ENCODE peak calls at places on chromosomes 5 and 9, in six cellular contexts. C is H1, Q is PC-3, T is neural progenitor cell, G is fibroblast of lung, P is astrocyte. F is an unnamed sample.

GRCh38 chr5:150490296-150490669 is 17.6 kb upstream of the NDST1 start:
- DNase-seq in G (no peak), C (no peak), T (no peak), Q (no peak), P (no peak), F (no peak)

GRCh38 chr5:65861830-65862241 is 64.5 kb upstream of the ERBIN start:
- DNase-seq in P (peak; percentile 93), Q (peak; percentile 81), T (no peak), C (no peak), G (peak; percentile 77), F (peak; percentile 10)

GRCh38 chr5:81232449-81233079 is 558 bp upstream of the CKMT2 start:
- DNase-seq in P (no peak), C (peak; percentile 53), Q (no peak), T (no peak), G (peak; percentile 65), F (no peak)

GRCh38 chr9:34675874-34676273 is 13.4 kb upstream of the CCL27 start:
- DNase-seq in Q (no peak), C (no peak), P (no peak), T (no peak), G (no peak), F (no peak)

GRCh38 chr9:36870960-36871359 is 163.1 kb downstream of the PAX5 start:
- DNase-seq in Q (no peak), C (no peak), T (no peak), G (no peak), P (no peak), F (no peak)

GRCh38 chr9:137427454-137428310 is 4.5 kb downstream of the NOXA1 start:
- DNase-seq in C (no peak), P (no peak), T (no peak), G (no peak), Q (no peak), F (no peak)

GRCh38 chr9:99127372-99128132 is 22.6 kb downstream of the TGFBR1 start:
- DNase-seq in P (peak; percentile 85), C (no peak), Q (peak; percentile 71), G (peak; percentile 27), T (no peak), F (no peak)

GRCh38 chr5:163894645-163895044 is 389.2 kb downstream of the MAT2B start:
- DNase-seq in T (no peak), G (peak; percentile 75), C (no peak), Q (peak; percentile 34), P (peak; percentile 94), F (no peak)

GRCh38 chr5:149810856-149811255 is 80.7 kb downstream of the PPARGC1B start:
- DNase-seq in G (no peak), C (no peak), Q (no peak), T (no peak), P (no peak), F (no peak)

GRCh38 chr5:170278611-170279500 is 18.7 kb downstream of the LCP2 start:
- DNase-seq in Q (no peak), C (no peak), G (no peak), P (no peak), T (peak; percentile 49), F (peak; percentile 97)

GRCh38 chr5:172533399-172534228 is 79.3 kb upstream of the SH3PXD2B start:
- DNase-seq in T (no peak), P (peak; percentile 16), Q (no peak), G (no peak), C (peak; percentile 32), F (no peak)

GRCh38 chr5:79297661-79298060 is 61.7 kb downstream of the JMY start:
- DNase-seq in C (no peak), P (peak; percentile 78), T (peak; percentile 12), Q (peak; percentile 43), G (no peak), F (no peak)

GRCh38 chr5:1436681-1437080 is 8.6 kb downstream of the SLC6A3 start:
- DNase-seq in Q (no peak), C (no peak), G (no peak), T (no peak), P (no peak), F (no peak)

GRCh38 chr5:17928571-17928970 is 294.3 kb downstream of the TAF11L14 start:
- DNase-seq in T (no peak), C (no peak), P (no peak), G (no peak), Q (no peak), F (no peak)

GRCh38 chr9:126591083-126591482 is 22.6 kb upstream of the LMX1B start:
- DNase-seq in P (no peak), G (no peak), Q (peak; percentile 12), C (no peak), T (no peak), F (no peak)

GRCh38 chr5:98777295-98777694 is 3.8 kb downstream of the RGMB start:
- DNase-seq in G (no peak), C (no peak), P (no peak), T (no peak), Q (no peak), F (no peak)

GRCh38 chr5:68176802-68177479 is 38.6 kb upstream of the PIK3R1 start:
- DNase-seq in G (no peak), C (no peak), Q (no peak), P (no peak), T (no peak), F (no peak)

GRCh38 chr9:71121275-71122168 is at the start of gene TRPM3:
- DNase-seq in P (no peak), C (peak; percentile 67), G (no peak), Q (no peak), T (peak; percentile 91), F (no peak)
- TF ChIP-seq EZH2 in P (no peak), C (no peak), G (no peak), Q (no peak), T (no peak), F (no peak)

GRCh38 chr9:97272072-97272471 is 35.4 kb upstream of the CCDC180 start:
- DNase-seq in G (no peak), T (no peak), C (no peak), P (no peak), Q (no peak), F (no peak)

GRCh38 chr9:97276310-97276852 is 31.1 kb upstream of the CCDC180 start:
- DNase-seq in Q (no peak), G (no peak), P (no peak), C (no peak), T (no peak), F (no peak)

GRCh38 chr9:97271292-97271691 is 36.2 kb upstream of the CCDC180 start:
- DNase-seq in P (no peak), G (no peak), Q (no peak), T (peak; percentile 52), C (peak; percentile 68), F (no peak)
- H3K9ac ChIP-seq in P (no peak overlapping the region), G (no peak overlapping the region), Q (no peak overlapping the region), T (no peak overlapping the region), C (no peak overlapping the region), F (no peak overlapping the region)

DNA sequence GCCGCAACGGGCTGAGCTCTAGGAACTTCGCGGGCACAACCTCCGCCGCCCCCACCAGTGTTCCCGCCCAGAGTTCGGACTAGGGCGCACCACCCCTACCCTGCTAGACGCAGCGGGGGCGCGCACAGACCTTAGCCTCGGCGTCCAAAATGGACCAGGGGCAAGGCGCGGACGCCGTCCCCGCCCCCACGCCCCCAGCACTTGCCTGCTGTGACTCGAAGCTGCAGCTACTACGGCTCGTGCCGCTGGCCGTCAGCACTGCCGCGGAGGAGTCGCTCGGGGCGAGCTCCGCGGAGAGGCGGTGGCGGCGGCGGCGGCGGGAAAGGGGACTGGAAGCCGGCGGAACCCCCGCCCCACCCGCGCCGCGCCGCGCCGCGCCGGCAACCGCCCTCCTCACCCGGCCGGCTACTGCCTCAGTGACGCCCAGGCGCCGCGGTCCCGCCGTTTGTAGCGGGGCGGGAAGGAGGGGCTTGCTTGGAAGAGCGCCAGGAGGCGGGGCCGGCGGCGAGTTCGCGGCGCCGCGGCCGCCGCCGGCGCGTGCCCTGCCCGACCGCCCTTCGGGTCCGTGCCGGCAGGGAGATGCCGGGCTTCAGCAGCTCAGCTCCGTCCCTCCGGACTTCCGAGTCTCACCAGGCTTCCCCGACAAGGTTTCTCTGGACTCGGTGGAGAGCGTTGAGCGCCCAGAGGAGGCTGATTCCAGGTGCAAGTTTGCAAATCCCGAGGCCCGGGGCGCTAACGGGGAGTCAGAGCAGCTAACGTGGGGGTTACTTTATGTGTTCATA is 4.4 kb downstream of the ELAVL2 start:
- DNase-seq in Q (peak; percentile 54), C (peak; percentile 80), T (peak; percentile 89), G (no peak), P (no peak), F (no peak)
- TF ChIP-seq EZH2 in Q (no peak), C (no peak), T (no peak), G (no peak), P (no peak), F (no peak)

DNA sequence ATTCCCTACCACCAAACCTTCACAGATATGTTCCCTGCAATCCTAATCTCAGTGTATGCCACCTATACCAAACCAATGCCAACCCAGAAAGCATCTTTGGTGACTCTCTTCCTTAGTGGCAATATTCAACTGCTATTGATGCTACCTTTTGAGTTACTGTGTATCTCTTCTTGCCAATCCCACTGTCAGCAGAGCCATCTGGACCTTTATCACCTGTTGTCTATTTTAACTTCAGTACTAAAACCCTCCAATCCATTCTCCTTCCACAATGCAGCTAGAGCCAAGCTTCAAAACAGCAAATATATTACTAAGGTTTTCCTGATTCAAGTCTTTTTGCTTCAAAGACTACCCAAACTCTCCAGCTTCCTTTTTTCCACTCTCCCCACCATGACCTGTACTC is 777.2 kb upstream of the DMAC1 start:
- DNase-seq in P (no peak), C (no peak), T (no peak), G (no peak), Q (no peak), F (no peak)
- H3K9ac ChIP-seq in P (no peak overlapping the region), C (no peak overlapping the region), T (no peak overlapping the region), G (no peak overlapping the region), Q (no peak overlapping the region), F (no peak overlapping the region)

GRCh38 chr5:93578813-93579560 is 2.0 kb downstream of the NR2F1-AS1 start:
- DNase-seq in P (peak; percentile 64), Q (peak; percentile 89), T (peak; percentile 54), C (peak; percentile 67), G (peak; percentile 89), F (no peak)

GRCh38 chr5:93580387-93581100 is 475 bp downstream of the NR2F1-AS1 start:
- DNase-seq in G (peak; percentile 61), Q (no peak), C (no peak), P (no peak), T (peak; percentile 42), F (no peak)

GRCh38 chr5:93578179-93578812 is 2.7 kb downstream of the NR2F1-AS1 start:
- DNase-seq in G (peak; percentile 82), C (no peak), P (peak; percentile 65), Q (no peak), T (peak; percentile 72), F (no peak)

GRCh38 chr5:93577807-93578178 is 3.2 kb downstream of the NR2F1-AS1 start:
- DNase-seq in C (no peak), Q (no peak), G (no peak), P (no peak), T (no peak), F (no peak)

DNA sequence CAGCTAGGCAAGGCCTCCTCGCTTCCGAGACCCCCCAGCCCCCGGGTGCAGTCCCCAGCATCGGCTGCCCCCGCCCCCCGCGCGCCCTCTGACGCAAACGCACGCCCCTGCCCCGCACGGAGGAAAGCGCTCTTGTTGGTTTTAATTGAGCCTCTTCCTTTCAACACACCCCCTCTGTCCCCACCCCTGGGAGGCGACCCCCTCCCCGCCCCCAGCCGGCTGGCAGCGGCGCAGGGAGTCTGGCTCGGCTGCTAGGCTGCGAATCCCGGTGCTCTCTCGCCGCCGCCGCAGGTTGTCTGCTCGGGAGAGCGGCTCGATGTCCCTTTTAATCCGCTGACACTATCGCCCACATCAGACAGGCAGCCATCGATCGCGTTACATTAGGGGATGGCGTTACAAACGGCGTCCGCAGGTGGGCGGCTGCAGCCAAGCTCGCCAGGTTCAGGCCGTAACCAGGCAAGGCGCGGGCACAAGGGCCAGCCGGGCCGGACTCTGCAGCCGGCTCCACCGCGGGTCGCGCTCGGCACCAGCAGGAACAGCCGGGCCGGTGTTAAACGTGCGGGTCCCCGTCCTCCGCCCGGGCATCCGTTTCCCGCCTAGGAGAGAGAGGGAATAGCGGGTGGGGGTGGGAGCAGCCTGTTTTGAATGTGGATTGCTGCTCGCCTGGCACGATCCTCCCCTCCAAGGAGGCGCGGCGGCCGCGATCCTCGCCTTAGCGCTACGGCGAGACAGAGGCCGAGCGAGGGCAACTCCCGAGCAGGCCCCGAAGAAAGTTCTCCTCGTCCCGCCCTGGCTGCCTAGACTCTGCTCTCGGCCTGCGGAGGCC is 1.2 kb downstream of the NR2F1-AS1 start:
- DNase-seq in P (no peak), C (peak; percentile 83), Q (peak; percentile 51), G (peak; percentile 59), T (peak; percentile 76), F (no peak)
- TF ChIP-seq EZH2 in P (no peak), C (no peak), Q (no peak), G (no peak), T (peak; percentile 73), F (no peak)

F was measured in DND-41.